ENCODE peak calls at places on chromosomes 16 and 17, in six cellular contexts. W is upper lobe of right lung, Y is heart left ventricle, Z is psoas muscle, V is heart right ventricle, T is tibial nerve. B is an unnamed sample. For H3K4me1, the result is how much of the 10 kb centered on the place peaks cover.

GRCh38 chr17:2090210-2090641 is 35.3 kb downstream of the HIC1 start:
- DNase-seq in W (no peak), Y (no peak), Z (peak), V (no peak), T (no peak), B (no peak)

GRCh38 chr16:58459344-58460218 is 40.4 kb upstream of the NDRG4 start:
- DNase-seq in W (no peak), Y (peak), Z (no peak), V (no peak), T (no peak), B (no peak)

GRCh38 chr17:8649157-8650118 is 18.9 kb upstream of the MYH10 start:
- DNase-seq in W (no peak), Y (peak), Z (no peak), V (no peak), T (no peak), B (no peak)

GRCh38 chr17:897970-898619 is 81.5 kb downstream of the NXN start:
- DNase-seq in W (no peak), Y (no peak), Z (no peak), V (no peak), T (no peak), B (no peak)

GRCh38 chr17:81251943-81252301 is 12.8 kb downstream of the NDUFAF8 start:
- DNase-seq in W (no peak), Y (no peak), Z (no peak), V (peak), T (no peak), B (no peak)

GRCh38 chr17:47957591-47958490 is at the start of gene PRR15L:
- DNase-seq in W (peak), Y (no peak), Z (no peak), V (no peak), T (no peak), B (no peak)

GRCh38 chr16:71443714-71444113 is 1.9 kb upstream of the TLE7 start:
- DNase-seq in W (no peak), Y (no peak), Z (no peak), V (no peak), T (no peak), B (no peak)

GRCh38 chr17:55540414-55541091 is 29.3 kb upstream of the SMIM36 start:
- DNase-seq in W (no peak), Y (no peak), Z (no peak), V (no peak), T (no peak), B (no peak)

GRCh38 chr17:63405741-63406261 is 40.3 kb downstream of the CYB561 start:
- DNase-seq in W (no peak), Y (no peak), Z (no peak), V (no peak), T (peak), B (no peak)

DNA sequence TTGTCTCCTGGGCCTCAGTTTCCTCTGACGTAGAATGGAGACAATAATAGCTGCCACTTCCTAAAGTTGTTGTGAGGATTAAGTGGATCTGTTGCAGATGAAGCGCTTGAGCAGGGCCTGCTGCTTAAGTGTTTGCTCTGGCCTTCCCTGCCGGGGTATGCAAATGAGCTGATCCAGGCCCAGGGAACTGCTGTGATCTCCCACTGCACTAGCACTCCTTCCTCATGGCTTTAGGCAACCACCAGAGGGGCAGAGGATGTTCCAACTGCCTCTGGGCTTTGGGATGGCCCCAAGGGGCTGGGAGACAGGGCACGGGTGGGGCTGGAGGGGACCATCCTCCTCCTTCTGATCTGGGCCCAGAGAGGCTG is 6.2 kb downstream of the SBK1 start:
- DNase-seq in W (no peak), Y (no peak), Z (no peak), V (no peak), T (no peak), B (no peak)
- TF ChIP-seq CTCF in W (no peak), Y (no peak), Z (no peak), V (no peak), T (no peak), B (no peak)

GRCh38 chr17:39235555-39236221 is 9.9 kb upstream of the STAC2 start:
- DNase-seq in W (peak), Y (no peak), Z (no peak), V (no peak), T (no peak), B (no peak)
- H3K4me1 ChIP-seq in W (under half), Y (under half), Z (under half), V (under half), T (under half), B (under half)

DNA sequence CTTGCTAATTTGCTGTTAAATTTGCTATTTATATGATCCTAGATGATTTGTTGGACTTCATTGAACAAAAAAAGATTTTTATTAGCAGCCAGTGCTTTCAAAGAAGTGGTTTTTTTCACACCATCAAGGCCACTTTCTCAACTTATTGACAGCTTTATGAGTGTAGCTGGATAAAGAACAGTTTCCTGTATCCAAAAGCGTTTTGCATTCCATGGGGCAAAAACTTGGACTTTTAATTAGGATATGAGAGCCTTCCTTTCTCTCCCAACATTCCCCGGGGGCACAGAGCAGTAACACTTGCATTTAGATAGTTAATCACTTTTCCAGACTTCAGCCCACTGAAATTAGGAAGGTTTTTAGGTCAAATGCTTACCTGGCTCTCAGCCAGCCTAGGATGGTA is 177.1 kb upstream of the ELAC2 start:
- DNase-seq in W (no peak), Y (no peak), Z (no peak), V (no peak), T (no peak), B (no peak)
- TF ChIP-seq CTCF in W (no peak), Y (no peak), Z (no peak), V (no peak), T (no peak), B (no peak)

DNA sequence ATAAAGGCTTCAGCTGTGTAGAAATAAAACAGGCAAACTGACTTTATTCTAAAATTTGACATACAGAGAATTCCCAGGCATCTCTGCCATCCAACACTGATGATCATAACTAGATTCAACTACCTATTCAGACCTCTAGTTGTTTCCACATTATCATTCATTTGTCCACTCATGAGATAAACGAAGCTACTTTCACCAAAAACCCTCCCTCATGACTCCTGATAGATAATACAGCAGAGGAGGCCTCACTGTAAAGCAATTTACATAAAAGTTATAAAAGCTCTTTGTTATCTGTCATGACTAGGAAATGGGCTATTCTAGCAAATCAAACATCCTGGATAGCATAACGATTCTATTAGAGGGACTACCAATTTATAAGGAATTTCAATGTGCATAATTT is 19.6 kb upstream of the RFFL start:
- DNase-seq in W (no peak), Y (no peak), Z (no peak), V (no peak), T (no peak), B (no peak)
- H3K4me1 ChIP-seq in W (under half), Y (under half), Z (under half), V (under half), T (under half), B (under half)

DNA sequence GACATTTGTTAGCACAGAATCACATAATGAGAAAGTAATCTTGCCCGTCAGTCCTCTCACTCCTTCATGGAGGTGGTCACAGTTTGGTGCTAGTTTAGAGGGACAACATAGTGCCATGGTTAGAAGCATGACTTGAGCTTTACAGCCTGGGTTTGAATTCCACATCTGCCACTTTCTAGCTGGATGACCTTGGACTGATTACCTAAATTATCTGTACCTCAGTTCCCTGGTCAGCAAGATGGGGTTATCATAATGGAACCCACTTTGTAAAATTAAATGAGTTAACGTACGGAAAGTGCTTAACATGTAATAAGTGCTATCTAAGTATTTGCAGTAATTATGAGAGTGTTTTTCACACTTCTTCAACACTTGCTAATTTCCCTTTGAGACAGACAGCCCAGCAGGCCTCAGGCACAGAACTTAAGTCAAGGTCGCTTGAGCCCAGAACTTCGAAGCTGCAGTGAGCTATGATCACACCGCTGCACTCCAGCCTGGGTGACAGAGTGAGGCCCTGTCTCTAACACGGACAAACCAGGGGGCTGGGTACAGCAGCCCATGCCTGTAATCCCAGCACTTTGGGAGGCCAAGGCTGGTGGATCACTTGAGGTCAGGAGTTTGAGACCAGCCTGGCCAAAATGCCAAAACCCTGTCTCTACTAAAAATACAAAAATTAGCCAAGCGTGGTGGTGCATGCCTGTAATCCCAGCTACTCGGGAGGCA is 7.1 kb downstream of the VWA3A start:
- DNase-seq in W (no peak), Y (no peak), Z (no peak), V (no peak), T (no peak), B (no peak)
- TF ChIP-seq CTCF in W (no peak), Y (no peak), Z (no peak), V (no peak), T (no peak), B (no peak)

GRCh38 chr16:9681556-9681955 is 500.7 kb downstream of the GRIN2A start:
- DNase-seq in W (no peak), Y (no peak), Z (no peak), V (no peak), T (no peak), B (no peak)
- H3K4me1 ChIP-seq in W (under half), Y (under half), Z (under half), V (under half), T (under half), B (under half)

GRCh38 chr16:53636978-53637377 is 66.7 kb downstream of the RPGRIP1L start:
- DNase-seq in W (no peak), Y (no peak), Z (no peak), V (no peak), T (no peak), B (no peak)
- TF ChIP-seq CTCF in W (no peak), Y (no peak), Z (no peak), V (no peak), T (no peak), B (no peak)

GRCh38 chr17:75460295-75460694 is 3.9 kb downstream of the TMEM94 start:
- DNase-seq in W (no peak), Y (no peak), Z (no peak), V (no peak), T (no peak), B (no peak)
- H3K4me1 ChIP-seq in W (under half), Y (under half), Z (under half), V (under half), T (under half), B (half or more)

GRCh38 chr16:29943846-29944669 is 17.8 kb upstream of the TMEM219 start:
- DNase-seq in W (no peak), Y (no peak), Z (no peak), V (no peak), T (no peak), B (no peak)
- TF ChIP-seq CTCF in W (peak), Y (no peak), Z (no peak), V (no peak), T (no peak), B (no peak)

GRCh38 chr17:59825533-59826316 is 67.0 kb downstream of the TUBD1 start:
- DNase-seq in W (no peak), Y (no peak), Z (peak), V (no peak), T (peak), B (peak)

GRCh38 chr17:59827721-59828477 is 64.8 kb downstream of the TUBD1 start:
- DNase-seq in W (no peak), Y (no peak), Z (peak), V (no peak), T (no peak), B (no peak)

GRCh38 chr17:59829217-59830006 is 63.3 kb downstream of the TUBD1 start:
- DNase-seq in W (no peak), Y (no peak), Z (no peak), V (no peak), T (no peak), B (no peak)

GRCh38 chr17:59828478-59828760 is 64.3 kb downstream of the TUBD1 start:
- DNase-seq in W (no peak), Y (no peak), Z (no peak), V (no peak), T (no peak), B (no peak)

DNA sequence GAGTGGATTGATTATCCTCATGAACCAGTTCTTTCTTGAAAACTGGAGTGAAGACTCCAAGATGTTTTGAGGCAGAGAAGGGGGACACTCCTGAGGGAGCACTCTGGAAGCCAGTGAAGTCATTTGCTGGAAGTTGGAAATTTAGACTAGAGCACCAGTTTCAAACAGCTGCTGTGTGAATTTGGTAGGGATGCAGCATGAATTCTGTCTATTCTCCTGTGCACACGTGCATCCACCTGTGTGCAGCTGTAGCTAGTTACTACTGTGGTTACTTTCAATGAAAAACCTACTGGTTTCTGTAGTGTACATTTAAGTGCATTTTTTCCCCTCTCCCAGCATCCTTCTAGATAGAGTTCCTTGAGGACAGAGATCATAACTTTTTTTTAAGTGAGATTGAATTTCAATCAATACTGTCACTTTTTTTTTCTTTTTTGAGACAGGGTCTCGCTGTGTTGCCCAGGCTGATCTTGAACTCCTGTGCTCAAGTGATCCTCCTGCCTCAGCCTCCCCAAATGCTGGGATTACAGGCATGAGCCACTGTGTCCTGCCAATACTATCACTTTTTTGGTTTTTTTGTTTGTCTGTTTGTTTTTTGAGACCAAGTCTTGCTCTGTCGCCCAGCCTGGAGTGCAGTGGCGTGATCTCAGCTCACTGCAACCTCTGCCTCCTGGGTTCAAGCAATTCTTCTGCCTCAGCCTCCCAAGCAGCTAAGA is 65.8 kb downstream of the TUBD1 start:
- DNase-seq in W (no peak), Y (no peak), Z (no peak), V (no peak), T (no peak), B (no peak)
- H3K4me1 ChIP-seq in W (half or more), Y (under half), Z (under half), V (under half), T (under half), B (half or more)

B was measured in gastrocnemius medialis.